ENCODE peak calls at places on chromosomes 2 and 18, in ten cellular contexts. P is heart right ventricle; Y is aorta; O is uterus; N is A549; Z is cardiac muscle cell; K is PC-9; D is naive thymus-derived CD4-positive, alpha-beta T cell; T is breast epithelium; S is DND-41. C is an unnamed sample.

GRCh38 chr2:83900859-83901258 is 558.2 kb downstream of the SUCLG1 start:
- DNase-seq in P (no peak), Y (no peak), O (no peak), N (peak), Z (no peak), K (no peak), D (no peak), T (no peak), S (no peak), C (no peak)

GRCh38 chr2:188645982-188646381 is 328.2 kb upstream of the COL3A1 start:
- DNase-seq in P (no peak), Y (no peak), O (no peak), N (no peak), Z (no peak), K (no peak), D (no peak), T (no peak), S (no peak), C (no peak)

GRCh38 chr2:234333168-234334130 is 163.4 kb downstream of the ARL4C start:
- DNase-seq in P (no peak), Y (no peak), O (no peak), N (no peak), Z (no peak), K (no peak), D (no peak), T (no peak), S (no peak), C (no peak)

GRCh38 chr2:227513113-227513512 is 41.2 kb downstream of the AGFG1 start:
- DNase-seq in P (no peak), Y (no peak), O (no peak), N (no peak), Z (peak), K (no peak), D (no peak), T (no peak), S (no peak), C (no peak)

GRCh38 chr18:79735071-79735980 is 55.7 kb downstream of the CTDP1 start:
- DNase-seq in P (no peak), Y (peak), O (no peak), N (no peak), Z (no peak), K (no peak), D (no peak), T (no peak), S (no peak), C (no peak)

GRCh38 chr2:46226620-46227019 is 70.6 kb upstream of the EPAS1 start:
- DNase-seq in P (no peak), Y (no peak), O (no peak), N (no peak), Z (no peak), K (no peak), D (no peak), T (no peak), S (no peak), C (no peak)

GRCh38 chr18:36314754-36315153 is 17.2 kb downstream of the FHOD3 start:
- DNase-seq in P (no peak), Y (no peak), O (no peak), N (peak), Z (no peak), K (peak), D (no peak), T (no peak), S (no peak), C (no peak)

GRCh38 chr2:24985406-24985805 is 13.7 kb upstream of the DNAJC27 start:
- DNase-seq in P (no peak), Y (no peak), O (no peak), N (no peak), Z (no peak), K (no peak), D (no peak), T (no peak), S (no peak), C (no peak)

GRCh38 chr2:223538920-223539440 is 63.2 kb downstream of the SCG2 start:
- DNase-seq in P (no peak), Y (no peak), O (no peak), N (no peak), Z (peak), K (no peak), D (no peak), T (no peak), S (no peak), C (no peak)

GRCh38 chr2:27075219-27075871 is 3.1 kb upstream of the EMILIN1 start:
- DNase-seq in P (peak), Y (peak), O (peak), N (no peak), Z (peak), K (no peak), D (peak), T (no peak), S (peak), C (peak)

GRCh38 chr2:80048296-80048695 is 256.3 kb downstream of the LRRTM1 start:
- DNase-seq in P (no peak), Y (no peak), O (no peak), N (no peak), Z (no peak), K (no peak), D (no peak), T (no peak), S (no peak), C (no peak)

GRCh38 chr2:1997409-1997808 is 253.1 kb upstream of the PXDN start:
- DNase-seq in P (no peak), Y (no peak), O (no peak), N (no peak), Z (no peak), K (no peak), D (no peak), T (no peak), S (no peak), C (no peak)
- H3K27ac ChIP-seq in P (no peak), Y (no peak), O (no peak), N (no peak), Z (no peak), K (no peak), D (no peak), T (no peak), S (no peak), C (no peak)

GRCh38 chr2:33530614-33531344 is 54.3 kb downstream of the RASGRP3 start:
- DNase-seq in P (no peak), Y (no peak), O (no peak), N (no peak), Z (no peak), K (no peak), D (no peak), T (no peak), S (no peak), C (no peak)
- H3K27ac ChIP-seq in P (no peak), Y (no peak), O (no peak), N (no peak), Z (no peak), K (no peak), D (no peak), T (peak), S (no peak), C (no peak)

GRCh38 chr18:48798334-48799197 is 152.2 kb downstream of the SMAD7 start:
- DNase-seq in P (no peak), Y (peak), O (peak), N (no peak), Z (no peak), K (no peak), D (no peak), T (no peak), S (no peak), C (no peak)

GRCh38 chr18:48800877-48801727 is 149.7 kb downstream of the SMAD7 start:
- DNase-seq in P (no peak), Y (peak), O (peak), N (no peak), Z (no peak), K (no peak), D (no peak), T (no peak), S (no peak), C (no peak)

GRCh38 chr18:48799724-48800315 is 150.9 kb downstream of the SMAD7 start:
- DNase-seq in P (no peak), Y (peak), O (peak), N (no peak), Z (no peak), K (no peak), D (no peak), T (no peak), S (no peak), C (no peak)

GRCh38 chr18:48801728-48802542 is 148.8 kb downstream of the SMAD7 start:
- DNase-seq in P (no peak), Y (peak), O (peak), N (no peak), Z (no peak), K (no peak), D (no peak), T (no peak), S (no peak), C (no peak)

GRCh38 chr18:48800479-48800876 is 150.3 kb downstream of the SMAD7 start:
- DNase-seq in P (no peak), Y (peak), O (peak), N (no peak), Z (no peak), K (no peak), D (no peak), T (no peak), S (no peak), C (no peak)
- H3K27ac ChIP-seq in P (no peak), Y (no peak), O (no peak), N (no peak), Z (no peak), K (no peak), D (no peak), T (no peak), S (no peak), C (no peak)

DNA sequence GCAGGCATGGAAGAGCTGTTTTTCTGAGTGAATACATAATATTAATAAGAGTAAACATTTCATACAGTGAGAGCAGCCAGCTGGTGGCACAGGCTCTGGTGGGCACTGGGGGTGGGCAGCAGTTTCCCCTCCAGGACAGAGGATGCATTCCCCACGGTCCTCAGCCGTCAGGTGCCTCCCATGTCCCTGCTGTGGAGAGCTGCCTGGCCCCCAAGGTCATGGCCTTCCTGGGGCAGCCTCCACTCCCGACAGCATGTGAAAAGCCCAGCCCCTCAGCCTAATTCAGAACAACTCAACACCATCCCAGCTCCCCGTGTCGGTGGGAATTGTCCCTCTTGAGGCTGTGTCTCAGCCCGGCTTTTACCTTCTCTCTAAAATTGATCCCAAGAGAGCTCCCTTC is 147.4 kb downstream of the GALR1 start:
- DNase-seq in P (no peak), Y (no peak), O (no peak), N (no peak), Z (no peak), K (no peak), D (no peak), T (no peak), S (no peak), C (no peak)
- H3K27ac ChIP-seq in P (no peak), Y (no peak), O (no peak), N (no peak), Z (no peak), K (no peak), D (no peak), T (no peak), S (no peak), C (no peak)

GRCh38 chr2:144350151-144350802 is 169.6 kb downstream of the ZEB2 start:
- DNase-seq in P (peak), Y (no peak), O (no peak), N (peak), Z (no peak), K (no peak), D (no peak), T (no peak), S (no peak), C (no peak)
- H3K27ac ChIP-seq in P (peak), Y (peak), O (no peak), N (peak), Z (no peak), K (no peak), D (no peak), T (peak), S (no peak), C (no peak)

GRCh38 chr2:86218124-86218523 is 18.9 kb downstream of the MRPL35 start:
- DNase-seq in P (no peak), Y (no peak), O (no peak), N (no peak), Z (no peak), K (no peak), D (no peak), T (no peak), S (peak), C (no peak)

GRCh38 chr2:86219896-86220295 is 20.6 kb downstream of the MRPL35 start:
- DNase-seq in P (no peak), Y (no peak), O (no peak), N (no peak), Z (no peak), K (no peak), D (no peak), T (no peak), S (no peak), C (no peak)

GRCh38 chr2:86213699-86214502 is 14.6 kb downstream of the MRPL35 start:
- DNase-seq in P (no peak), Y (peak), O (no peak), N (no peak), Z (no peak), K (no peak), D (no peak), T (no peak), S (no peak), C (no peak)

GRCh38 chr2:86214503-86214832 is 15.2 kb downstream of the MRPL35 start:
- DNase-seq in P (no peak), Y (no peak), O (no peak), N (no peak), Z (no peak), K (no peak), D (no peak), T (no peak), S (no peak), C (no peak)

GRCh38 chr2:86216577-86217555 is 17.6 kb downstream of the MRPL35 start:
- DNase-seq in P (no peak), Y (no peak), O (no peak), N (no peak), Z (no peak), K (no peak), D (no peak), T (no peak), S (no peak), C (no peak)
- H3K27ac ChIP-seq in P (no peak), Y (no peak), O (peak), N (no peak), Z (no peak), K (no peak), D (no peak), T (peak), S (no peak), C (no peak)

DNA sequence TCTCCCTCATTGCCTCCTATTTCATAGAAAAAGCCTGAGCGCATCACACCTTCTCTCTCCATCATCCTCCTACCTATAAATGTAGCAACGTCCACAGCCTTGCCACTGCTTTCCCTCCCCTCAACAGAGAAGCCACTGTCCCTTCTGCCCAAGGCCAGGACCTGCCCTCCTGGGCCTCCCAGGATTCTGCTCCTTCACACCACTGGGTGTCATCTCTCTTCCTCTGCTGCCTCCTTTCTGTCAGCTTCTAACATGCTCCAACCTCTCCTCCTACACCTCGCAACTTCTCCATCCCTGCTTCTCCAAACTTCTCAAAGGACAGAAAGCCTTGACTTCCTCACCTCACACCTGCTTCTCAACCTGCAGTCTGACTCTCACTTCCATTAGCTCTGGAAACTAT is 21.2 kb upstream of the ME2 start:
- DNase-seq in P (no peak), Y (no peak), O (no peak), N (peak), Z (no peak), K (no peak), D (no peak), T (no peak), S (no peak), C (no peak)
- H3K27ac ChIP-seq in P (no peak), Y (no peak), O (no peak), N (peak), Z (no peak), K (no peak), D (no peak), T (no peak), S (no peak), C (no peak)

GRCh38 chr18:55488473-55488872 is 99.5 kb downstream of the TCF4 start:
- DNase-seq in P (no peak), Y (no peak), O (no peak), N (no peak), Z (no peak), K (no peak), D (no peak), T (no peak), S (no peak), C (no peak)

GRCh38 chr18:55489742-55490055 is 98.3 kb downstream of the TCF4 start:
- DNase-seq in P (no peak), Y (no peak), O (no peak), N (no peak), Z (no peak), K (no peak), D (no peak), T (no peak), S (peak), C (no peak)

GRCh38 chr18:55486936-55487335 is 101.1 kb downstream of the TCF4 start:
- DNase-seq in P (no peak), Y (no peak), O (no peak), N (no peak), Z (no peak), K (no peak), D (no peak), T (no peak), S (no peak), C (no peak)

GRCh38 chr18:55489034-55489741 is 98.8 kb downstream of the TCF4 start:
- DNase-seq in P (no peak), Y (no peak), O (no peak), N (no peak), Z (peak), K (no peak), D (no peak), T (no peak), S (peak), C (no peak)

DNA sequence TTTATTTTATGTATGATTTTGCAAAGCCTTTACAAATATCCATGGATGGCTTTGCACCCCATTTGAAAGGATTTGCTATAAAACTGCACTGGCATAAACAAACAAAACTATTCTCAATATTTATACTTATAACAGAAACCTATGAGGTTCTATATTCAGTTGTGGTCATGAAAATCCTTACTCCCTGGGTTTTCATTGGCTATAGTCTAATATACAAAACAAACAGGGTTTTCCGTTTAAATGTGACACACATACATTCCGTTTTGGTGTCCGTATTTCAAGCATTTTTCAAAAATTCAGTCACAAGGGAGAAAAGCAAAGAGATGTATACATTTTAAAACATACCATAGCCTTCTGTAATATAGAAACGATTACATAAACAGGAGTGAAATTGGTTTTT is 100.0 kb downstream of the TCF4 start:
- DNase-seq in P (no peak), Y (no peak), O (no peak), N (no peak), Z (no peak), K (no peak), D (no peak), T (no peak), S (no peak), C (no peak)
- H3K27ac ChIP-seq in P (no peak), Y (no peak), O (no peak), N (no peak), Z (no peak), K (no peak), D (no peak), T (no peak), S (no peak), C (no peak)

GRCh38 chr2:73828389-73828817 is 358 bp upstream of the STAMBP start:
- DNase-seq in P (no peak), Y (no peak), O (no peak), N (no peak), Z (no peak), K (no peak), D (no peak), T (no peak), S (no peak), C (no peak)
- H3K27ac ChIP-seq in P (peak), Y (no peak), O (peak), N (peak), Z (peak), K (peak), D (peak), T (peak), S (peak), C (peak)

C was measured in effector memory CD4-positive, alpha-beta T cell.